ENCODE peak calls at places on chromosomes 11 and 22, in four cellular contexts. G, Q, I and B are unnamed samples.

GRCh38 chr11:119422505-119423416 is at the start of gene THY1:
- DNase-seq in I (no peak), G (peak), Q (no peak), B (peak)

GRCh38 chr11:8610532-8611116 is 16.6 kb upstream of the STK33 start:
- DNase-seq in I (no peak), Q (peak), G (no peak), B (no peak)

GRCh38 chr22:33971561-33971961 is 51.3 kb upstream of the LARGE1 start:
- DNase-seq in I (no peak), G (no peak), Q (no peak), B (no peak)

GRCh38 chr11:26649884-26650283 is 72.0 kb downstream of the SLC5A12 start:
- DNase-seq in Q (peak), I (no peak), G (no peak), B (peak)

GRCh38 chr22:42704896-42705295 is 15.8 kb downstream of the A4GALT start:
- DNase-seq in G (no peak), I (no peak), Q (no peak), B (no peak)

GRCh38 chr11:73965076-73965763 is 14.4 kb downstream of the DNAJB13 start:
- DNase-seq in Q (no peak), G (no peak), I (no peak), B (peak)

GRCh38 chr11:113519989-113520613 is 44.9 kb upstream of the DRD2 start:
- DNase-seq in I (no peak), G (no peak), Q (no peak), B (no peak)

GRCh38 chr11:110056956-110057355 is 36.2 kb upstream of the ZC3H12C start:
- DNase-seq in G (no peak), I (no peak), Q (no peak), B (no peak)

GRCh38 chr11:87560352-87560751 is 522.6 kb downstream of the TMEM135 start:
- DNase-seq in I (no peak), Q (no peak), G (no peak), B (no peak)

GRCh38 chr11:72776844-72777754 is 16.7 kb downstream of the STARD10 start:
- DNase-seq in I (no peak), G (no peak), Q (no peak), B (no peak)